ENCODE peak calls at places on chromosome 20, in eight cellular contexts. W is mucosa of descending colon, X is fibroblast of lung, C is choroid plexus epithelial cell, V is SK-N-SH, L is HAP-1, R is upper lobe of right lung, D is fibroblast of pulmonary artery. Y is an unnamed sample.
A peak's percentile ranks its signal among the peaks of the same experiment; 100 is the strongest.

GRCh38 chr20:2535711-2536561 is 437 bp upstream of the TMC2 start:
- DNase-seq in R (no peak), X (no peak), L (no peak), W (no peak), V (no peak), D (no peak), C (no peak), Y (no peak)

GRCh38 chr20:50393242-50393641 is 116.9 kb upstream of the PTPN1 start:
- DNase-seq in C (no peak), V (no peak), D (no peak), X (no peak), L (no peak), R (no peak), W (no peak), Y (no peak)

GRCh38 chr20:49797292-49797628 is 15.4 kb upstream of the SLC9A8 start:
- DNase-seq in W (no peak), L (no peak), C (no peak), R (peak; percentile 29), X (no peak), V (no peak), D (no peak), Y (no peak)

GRCh38 chr20:34970193-34971037 is 14.7 kb downstream of the MYH7B start:
- DNase-seq in L (no peak), D (no peak), X (no peak), R (no peak), W (no peak), C (no peak), V (no peak), Y (no peak)

GRCh38 chr20:53843645-53844044 is 226.7 kb downstream of the BCAS1 start:
- DNase-seq in W (no peak), V (no peak), C (no peak), D (no peak), X (no peak), R (no peak), L (no peak), Y (no peak)

GRCh38 chr20:55186228-55186627 is 710.8 kb downstream of the DOK5 start:
- DNase-seq in R (no peak), X (no peak), C (no peak), D (no peak), W (no peak), L (no peak), V (no peak), Y (no peak)

GRCh38 chr20:9510926-9511325 is 3.5 kb upstream of the LAMP5 start:
- DNase-seq in W (no peak), X (no peak), R (no peak), D (no peak), V (no peak), L (no peak), C (no peak), Y (no peak)

GRCh38 chr20:59603727-59604608 is at the start of gene PHACTR3:
- DNase-seq in C (no peak), R (no peak), D (no peak), X (no peak), V (peak; percentile 94), L (no peak), W (no peak), Y (peak; percentile 74)

GRCh38 chr20:62898970-62899632 is 27.2 kb downstream of the DIDO1 start:
- DNase-seq in R (no peak), L (no peak), C (no peak), X (no peak), W (no peak), D (no peak), V (no peak), Y (no peak)

GRCh38 chr20:15642676-15643075 is 930.6 kb downstream of the KIF16B start:
- DNase-seq in V (no peak), C (peak; percentile 43), X (peak; percentile 24), D (peak; percentile 13), L (no peak), R (no peak), W (no peak), Y (no peak)

GRCh38 chr20:61253264-61253639 is 1.2 kb downstream of the CDH4 start:
- DNase-seq in V (peak; percentile 69), D (peak; percentile 18), C (peak; percentile 52), R (no peak), W (no peak), L (no peak), X (peak; percentile 48), Y (peak; percentile 69)

GRCh38 chr20:9488063-9488462 is 26.3 kb upstream of the LAMP5 start:
- DNase-seq in R (no peak), X (no peak), D (no peak), V (no peak), C (no peak), L (no peak), W (no peak), Y (no peak)

GRCh38 chr20:46545077-46545826 is 5.2 kb downstream of the OCSTAMP start:
- DNase-seq in V (no peak), R (no peak), X (peak; percentile 75), W (no peak), D (peak; percentile 21), L (no peak), C (peak; percentile 29), Y (no peak)

GRCh38 chr20:1420066-1420465 is 27.2 kb upstream of the FKBP1A start:
- DNase-seq in X (no peak), R (no peak), C (no peak), L (no peak), W (no peak), V (no peak), D (no peak), Y (no peak)

GRCh38 chr20:5364997-5365597 is 48.3 kb upstream of the PROKR2 start:
- DNase-seq in C (peak; percentile 45), V (no peak), L (no peak), D (no peak), R (no peak), W (no peak), X (no peak), Y (no peak)

GRCh38 chr20:22768779-22769178 is 184.4 kb upstream of the FOXA2 start:
- DNase-seq in V (no peak), L (no peak), W (no peak), D (peak; percentile 21), X (no peak), C (peak; percentile 25), R (no peak), Y (peak; percentile 40)

GRCh38 chr20:38181971-38182370 is 16.9 kb upstream of the TGM2 start:
- DNase-seq in X (no peak), W (no peak), C (no peak), R (no peak), L (no peak), V (no peak), D (no peak), Y (no peak)

GRCh38 chr20:35329435-35330139 is 37.4 kb upstream of the FAM83C start:
- DNase-seq in R (no peak), L (peak; percentile 69), C (no peak), W (peak; percentile 73), V (peak; percentile 34), D (peak; percentile 44), X (peak; percentile 46), Y (peak; percentile 87)

GRCh38 chr20:19940945-19941590 is 76.1 kb upstream of the NAA20 start:
- DNase-seq in L (no peak), X (no peak), R (no peak), W (no peak), D (no peak), C (no peak), V (no peak), Y (no peak)

GRCh38 chr20:50504231-50504823 is 5.9 kb upstream of the PTPN1 start:
- DNase-seq in D (peak; percentile 47), X (peak; percentile 57), R (no peak), W (no peak), V (no peak), L (no peak), C (no peak), Y (peak; percentile 26)

GRCh38 chr20:13205848-13206434 is 15.1 kb upstream of the ISM1 start:
- DNase-seq in V (no peak), X (no peak), D (no peak), W (no peak), L (no peak), R (no peak), C (no peak), Y (no peak)

DNA sequence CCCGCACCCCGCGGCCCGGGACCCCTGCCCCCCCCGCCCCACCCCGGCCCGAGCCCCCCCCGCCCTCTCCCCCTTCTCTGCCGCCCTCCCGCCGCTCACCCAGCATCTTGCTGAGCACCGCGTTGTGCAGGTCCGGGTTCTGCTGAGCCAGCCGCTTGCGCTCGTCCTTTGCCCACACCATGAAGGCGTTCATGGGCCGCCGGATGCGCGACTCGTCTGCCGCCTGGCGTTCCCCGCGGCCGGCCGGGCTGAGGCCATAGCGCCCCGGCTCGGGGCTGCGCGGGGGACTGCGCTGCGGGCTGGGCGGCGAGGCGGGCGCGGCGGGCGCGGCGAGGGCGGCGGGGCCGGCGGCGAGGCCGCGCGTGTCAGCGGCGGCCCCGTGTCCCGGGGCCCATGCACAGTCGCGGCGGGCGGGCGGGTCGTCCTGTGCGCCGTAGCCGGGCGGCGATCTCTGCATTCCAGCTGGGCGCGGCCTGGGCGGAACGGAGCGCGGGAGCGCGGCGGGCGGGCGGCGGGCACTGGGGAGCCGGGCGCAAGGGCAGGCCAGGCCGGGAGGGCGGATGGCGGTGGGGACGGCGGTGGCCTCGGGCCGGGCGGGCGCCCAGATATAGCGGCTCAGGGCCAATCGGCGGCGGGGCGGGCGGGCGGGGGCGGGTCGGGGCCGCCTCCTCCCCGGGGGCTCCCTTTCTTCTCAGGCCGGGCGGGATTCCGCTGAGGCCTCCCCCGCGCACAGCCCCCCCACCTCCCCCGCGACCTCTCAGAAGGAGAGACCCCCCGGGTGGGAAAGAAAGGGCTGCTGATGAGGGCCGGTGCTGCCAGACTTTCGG is at the start of gene SOX18:
- DNase-seq in D (peak; percentile 34), V (peak; percentile 83), W (no peak), L (peak; percentile 60), X (peak; percentile 26), C (peak; percentile 39), R (no peak), Y (peak; percentile 76)
- H3K4me3 ChIP-seq in D (peak within 1 kb of the TSS; percentile 34), V (no peak within 1 kb of the TSS), W (no peak within 1 kb of the TSS), L (peak within 1 kb of the TSS; percentile 30), X (no peak within 1 kb of the TSS), C (no peak within 1 kb of the TSS), R (peak within 1 kb of the TSS; percentile 55), Y (peak within 1 kb of the TSS; percentile 53)

DNA sequence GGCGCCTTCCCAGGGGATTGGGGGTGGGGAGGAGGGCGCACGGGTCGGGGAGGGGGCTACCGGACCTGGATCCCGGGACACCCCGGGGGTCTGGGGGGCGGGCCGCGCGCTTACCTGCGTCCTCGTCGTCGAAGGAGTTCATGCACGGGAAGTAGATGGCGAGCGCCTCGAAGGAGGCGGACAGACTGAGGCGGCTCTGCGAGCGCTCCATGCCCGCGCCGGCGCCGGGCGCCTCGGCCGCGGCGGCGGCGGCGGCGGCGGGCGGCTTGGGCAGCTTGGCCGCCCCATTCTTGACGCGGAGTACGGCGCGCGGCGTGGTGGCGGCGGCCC is 320 bp downstream of the RIMS4 start:
- DNase-seq in L (no peak), W (no peak), R (no peak), V (no peak), X (no peak), D (no peak), C (no peak), Y (peak; percentile 43)
- H3K4me3 ChIP-seq in L (peak overlapping the region; percentile 29), W (no peak overlapping the region), R (peak overlapping the region; percentile 19), V (no peak overlapping the region), X (no peak overlapping the region), D (no peak overlapping the region), C (no peak overlapping the region), Y (peak overlapping the region; percentile 88)

GRCh38 chr20:51540585-51540984 is 1.9 kb downstream of the NFATC2 start:
- DNase-seq in R (no peak), V (no peak), X (no peak), C (no peak), W (no peak), D (no peak), L (no peak), Y (no peak)
- H3K4me3 ChIP-seq in R (peak overlapping the region; percentile 58), V (no peak overlapping the region), X (no peak overlapping the region), C (no peak overlapping the region), W (no peak overlapping the region), D (no peak overlapping the region), L (no peak overlapping the region), Y (no peak overlapping the region)

GRCh38 chr20:57361517-57361916 is 10.5 kb downstream of the RAE1 start:
- DNase-seq in L (no peak), W (no peak), D (peak; percentile 76), V (no peak), C (peak; percentile 73), R (no peak), X (peak; percentile 81), Y (no peak)
- H3K4me3 ChIP-seq in L (no peak overlapping the region), W (no peak overlapping the region), D (no peak overlapping the region), V (no peak overlapping the region), C (no peak overlapping the region), R (no peak overlapping the region), X (no peak overlapping the region), Y (no peak overlapping the region)

Y was measured in GM23338.